ENCODE peak calls at places on chromosomes 13 and 19, in seven cellular contexts. One of them, this sample, is unnamed.

GRCh38 chr19:42156571-42156970 is 24.3 kb upstream of the POU2F2 start:
- DNase-seq in lower lobe of right lung: no peak
- DNase-seq in neural crest cell: no peak
- DNase-seq in endothelial cell: no peak
- DNase-seq in prostate gland: no peak
- DNase-seq in bronchial epithelial cell: no peak
- DNase-seq in psoas muscle: no peak
- DNase-seq in this sample: no peak

GRCh38 chr19:13953021-13953531 is 767 bp downstream of the DCAF15 start:
- DNase-seq in neural crest cell: no peak
- DNase-seq in bronchial epithelial cell: peak; percentile 58
- DNase-seq in psoas muscle: no peak
- DNase-seq in prostate gland: peak; percentile 21
- DNase-seq in lower lobe of right lung: no peak
- DNase-seq in endothelial cell: no peak
- DNase-seq in this sample: no peak

GRCh38 chr13:50410921-50411712 is 395.9 kb downstream of the KCNRG start:
- DNase-seq in prostate gland: no peak
- DNase-seq in bronchial epithelial cell: peak; percentile 89
- DNase-seq in endothelial cell: no peak
- DNase-seq in psoas muscle: no peak
- DNase-seq in lower lobe of right lung: no peak
- DNase-seq in neural crest cell: no peak
- DNase-seq in this sample: no peak

GRCh38 chr13:106617561-106617960 is 49.6 kb upstream of the ARGLU1 start:
- DNase-seq in endothelial cell: no peak
- DNase-seq in bronchial epithelial cell: peak; percentile 84
- DNase-seq in neural crest cell: no peak
- DNase-seq in psoas muscle: no peak
- DNase-seq in lower lobe of right lung: no peak
- DNase-seq in prostate gland: no peak
- DNase-seq in this sample: no peak

GRCh38 chr13:26074706-26075105 is 22.9 kb upstream of the SHISA2 start:
- DNase-seq in endothelial cell: no peak
- DNase-seq in prostate gland: no peak
- DNase-seq in lower lobe of right lung: no peak
- DNase-seq in psoas muscle: no peak
- DNase-seq in bronchial epithelial cell: no peak
- DNase-seq in neural crest cell: no peak
- DNase-seq in this sample: no peak

GRCh38 chr19:48698046-48698445 is 2.3 kb downstream of the FUT2 start:
- DNase-seq in endothelial cell: no peak
- DNase-seq in neural crest cell: no peak
- DNase-seq in prostate gland: no peak
- DNase-seq in psoas muscle: no peak
- DNase-seq in lower lobe of right lung: no peak
- DNase-seq in bronchial epithelial cell: peak; percentile 44
- DNase-seq in this sample: no peak

GRCh38 chr19:30224689-30225606 is 147.2 kb upstream of the ZNF536 start:
- DNase-seq in psoas muscle: no peak
- DNase-seq in bronchial epithelial cell: no peak
- DNase-seq in neural crest cell: peak; percentile 33
- DNase-seq in lower lobe of right lung: no peak
- DNase-seq in endothelial cell: no peak
- DNase-seq in prostate gland: no peak
- DNase-seq in this sample: no peak

GRCh38 chr13:105048685-105049084 is 1486.8 kb downstream of the EFNB2 start:
- DNase-seq in psoas muscle: no peak
- DNase-seq in neural crest cell: no peak
- DNase-seq in endothelial cell: no peak
- DNase-seq in lower lobe of right lung: no peak
- DNase-seq in bronchial epithelial cell: peak; percentile 51
- DNase-seq in prostate gland: no peak
- DNase-seq in this sample: no peak

GRCh38 chr19:23771348-23771747 is 12.7 kb upstream of the ZNF681 start:
- DNase-seq in psoas muscle: no peak
- DNase-seq in endothelial cell: no peak
- DNase-seq in lower lobe of right lung: no peak
- DNase-seq in prostate gland: no peak
- DNase-seq in bronchial epithelial cell: no peak
- DNase-seq in neural crest cell: no peak
- DNase-seq in this sample: no peak

GRCh38 chr19:47107201-47107952 is 6.2 kb downstream of the ZC3H4 start:
- DNase-seq in neural crest cell: no peak
- DNase-seq in prostate gland: no peak
- DNase-seq in lower lobe of right lung: no peak
- DNase-seq in bronchial epithelial cell: peak; percentile 53
- DNase-seq in endothelial cell: no peak
- DNase-seq in psoas muscle: no peak
- DNase-seq in this sample: no peak

GRCh38 chr19:41718761-41719160 is 10.3 kb downstream of the CEACAM5 start:
- DNase-seq in bronchial epithelial cell: no peak
- DNase-seq in prostate gland: no peak
- DNase-seq in neural crest cell: no peak
- DNase-seq in endothelial cell: no peak
- DNase-seq in psoas muscle: no peak
- DNase-seq in lower lobe of right lung: no peak
- DNase-seq in this sample: no peak

GRCh38 chr19:29098863-29099481 is 114.0 kb downstream of the UQCRFS1 start:
- DNase-seq in endothelial cell: no peak
- DNase-seq in lower lobe of right lung: peak; percentile 59
- DNase-seq in neural crest cell: no peak
- DNase-seq in prostate gland: no peak
- DNase-seq in bronchial epithelial cell: peak; percentile 41
- DNase-seq in psoas muscle: peak; percentile 88
- DNase-seq in this sample: no peak

GRCh38 chr13:40127476-40127875 is 472.0 kb downstream of the COG6 start:
- DNase-seq in bronchial epithelial cell: no peak
- DNase-seq in endothelial cell: no peak
- DNase-seq in psoas muscle: no peak
- DNase-seq in lower lobe of right lung: no peak
- DNase-seq in neural crest cell: no peak
- DNase-seq in prostate gland: no peak
- DNase-seq in this sample: no peak

GRCh38 chr13:110689711-110690110 is 16.2 kb downstream of the CARS2 start:
- DNase-seq in endothelial cell: no peak
- DNase-seq in psoas muscle: no peak
- DNase-seq in prostate gland: no peak
- DNase-seq in bronchial epithelial cell: no peak
- DNase-seq in neural crest cell: no peak
- DNase-seq in lower lobe of right lung: no peak
- DNase-seq in this sample: no peak

GRCh38 chr19:14442904-14443631 is 10.0 kb downstream of the PKN1 start:
- DNase-seq in lower lobe of right lung: no peak
- DNase-seq in endothelial cell: no peak
- DNase-seq in psoas muscle: no peak
- DNase-seq in prostate gland: no peak
- DNase-seq in bronchial epithelial cell: no peak
- DNase-seq in neural crest cell: no peak
- DNase-seq in this sample: no peak

GRCh38 chr19:56504581-56504980 is 3.1 kb upstream of the ZNF471 start:
- DNase-seq in prostate gland: no peak
- DNase-seq in lower lobe of right lung: no peak
- DNase-seq in endothelial cell: no peak
- DNase-seq in psoas muscle: no peak
- DNase-seq in bronchial epithelial cell: peak; percentile 48
- DNase-seq in neural crest cell: no peak
- DNase-seq in this sample: no peak

GRCh38 chr19:4343845-4344713 is 717 bp downstream of the MPND start:
- DNase-seq in endothelial cell: no peak
- DNase-seq in psoas muscle: no peak
- DNase-seq in prostate gland: no peak
- DNase-seq in neural crest cell: no peak
- DNase-seq in bronchial epithelial cell: no peak
- DNase-seq in lower lobe of right lung: no peak
- DNase-seq in this sample: no peak

GRCh38 chr19:43957891-43958290 is 6.9 kb downstream of the ZNF221 start:
- DNase-seq in endothelial cell: no peak
- DNase-seq in psoas muscle: no peak
- DNase-seq in bronchial epithelial cell: no peak
- DNase-seq in lower lobe of right lung: no peak
- DNase-seq in neural crest cell: no peak
- DNase-seq in prostate gland: no peak
- DNase-seq in this sample: no peak

GRCh38 chr13:90690458-90691063 is 656.9 kb upstream of the MIR17HG start:
- DNase-seq in neural crest cell: no peak
- DNase-seq in bronchial epithelial cell: no peak
- DNase-seq in prostate gland: no peak
- DNase-seq in endothelial cell: no peak
- DNase-seq in psoas muscle: no peak
- DNase-seq in lower lobe of right lung: no peak
- DNase-seq in this sample: no peak

GRCh38 chr19:18494267-18494607 is 27.6 kb downstream of the ELL start:
- DNase-seq in lower lobe of right lung: no peak
- DNase-seq in bronchial epithelial cell: no peak
- DNase-seq in neural crest cell: no peak
- DNase-seq in endothelial cell: no peak
- DNase-seq in psoas muscle: no peak
- DNase-seq in prostate gland: no peak
- DNase-seq in this sample: no peak

GRCh38 chr19:18496980-18497256 is 25.0 kb downstream of the ELL start:
- DNase-seq in lower lobe of right lung: no peak
- DNase-seq in bronchial epithelial cell: peak; percentile 70
- DNase-seq in prostate gland: no peak
- DNase-seq in endothelial cell: no peak
- DNase-seq in neural crest cell: no peak
- DNase-seq in psoas muscle: no peak
- DNase-seq in this sample: no peak

GRCh38 chr19:18493440-18494266 is 28.2 kb downstream of the ELL start:
- DNase-seq in psoas muscle: peak; percentile 57
- DNase-seq in endothelial cell: no peak
- DNase-seq in neural crest cell: no peak
- DNase-seq in bronchial epithelial cell: no peak
- DNase-seq in prostate gland: no peak
- DNase-seq in lower lobe of right lung: no peak
- DNase-seq in this sample: no peak

GRCh38 chr19:18495204-18495911 is 26.5 kb downstream of the ELL start:
- DNase-seq in endothelial cell: no peak
- DNase-seq in psoas muscle: no peak
- DNase-seq in lower lobe of right lung: no peak
- DNase-seq in bronchial epithelial cell: no peak
- DNase-seq in prostate gland: no peak
- DNase-seq in neural crest cell: no peak
- DNase-seq in this sample: no peak

DNA sequence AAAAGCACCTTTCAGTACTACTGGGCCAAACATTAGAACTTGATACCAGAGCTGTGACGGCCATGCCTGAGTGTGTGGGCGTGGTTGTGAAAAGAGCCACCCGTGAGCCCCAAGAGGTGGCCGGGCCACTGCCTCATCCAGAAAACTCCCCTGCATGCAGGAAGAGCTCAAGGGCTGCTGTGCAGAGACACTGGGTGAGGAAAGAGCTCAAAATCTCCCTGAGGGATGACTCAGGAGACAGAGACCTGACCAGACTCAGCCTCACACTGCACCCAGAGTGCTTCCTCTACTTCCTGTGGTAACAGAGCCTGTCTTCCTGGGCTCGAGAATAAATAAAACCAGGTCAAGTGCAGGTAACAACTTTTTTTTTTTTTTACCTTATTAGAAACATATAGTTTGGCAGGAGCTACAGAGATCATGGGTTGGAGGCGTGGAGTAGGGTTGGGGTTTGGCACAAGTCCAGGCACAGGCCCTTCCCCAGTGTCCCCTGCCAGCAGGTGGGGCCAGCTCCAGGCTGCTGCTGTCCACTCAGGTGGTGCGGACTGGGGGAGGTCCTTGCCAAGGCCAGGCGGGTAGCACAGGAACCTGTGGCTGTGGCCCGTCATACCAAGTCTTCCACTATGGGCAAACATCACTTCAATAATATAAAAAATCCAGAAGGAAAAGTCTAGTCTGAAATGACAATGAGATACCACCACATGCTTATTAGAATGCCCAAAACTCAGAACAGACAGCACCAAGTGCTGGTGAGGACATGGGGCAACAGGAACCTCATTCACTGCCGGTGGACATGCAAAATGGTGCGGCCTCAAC is 25.5 kb downstream of the ELL start:
- DNase-seq in psoas muscle: no peak
- DNase-seq in lower lobe of right lung: peak; percentile 78
- DNase-seq in bronchial epithelial cell: peak; percentile 88
- DNase-seq in endothelial cell: no peak
- DNase-seq in neural crest cell: no peak
- DNase-seq in prostate gland: no peak
- DNase-seq in this sample: no peak
- TF ChIP-seq CTCF in psoas muscle: no peak
- TF ChIP-seq CTCF in lower lobe of right lung: no peak
- TF ChIP-seq CTCF in bronchial epithelial cell: peak; percentile 29
- TF ChIP-seq CTCF in endothelial cell: no peak
- TF ChIP-seq CTCF in neural crest cell: no peak
- TF ChIP-seq CTCF in prostate gland: no peak
- TF ChIP-seq CTCF in this sample: no peak

GRCh38 chr13:45879666-45880065 is 28.1 kb upstream of the SIAH3 start:
- DNase-seq in bronchial epithelial cell: peak; percentile 33
- DNase-seq in endothelial cell: peak; percentile 26
- DNase-seq in prostate gland: no peak
- DNase-seq in psoas muscle: peak; percentile 90
- DNase-seq in neural crest cell: no peak
- DNase-seq in lower lobe of right lung: no peak
- DNase-seq in this sample: no peak
- TF ChIP-seq CTCF in bronchial epithelial cell: peak; percentile 55
- TF ChIP-seq CTCF in endothelial cell: peak; percentile 23
- TF ChIP-seq CTCF in prostate gland: no peak
- TF ChIP-seq CTCF in psoas muscle: peak; percentile 54
- TF ChIP-seq CTCF in neural crest cell: peak; percentile 53
- TF ChIP-seq CTCF in lower lobe of right lung: no peak
- TF ChIP-seq CTCF in this sample: peak; percentile 41

GRCh38 chr19:1173160-1173844 is 766 bp downstream of the SBNO2 start:
- DNase-seq in lower lobe of right lung: no peak
- DNase-seq in psoas muscle: peak; percentile 69
- DNase-seq in prostate gland: no peak
- DNase-seq in neural crest cell: no peak
- DNase-seq in endothelial cell: peak; percentile 42
- DNase-seq in bronchial epithelial cell: no peak
- DNase-seq in this sample: no peak

GRCh38 chr19:1175020-1175419 is 952 bp upstream of the SBNO2 start:
- DNase-seq in neural crest cell: no peak
- DNase-seq in lower lobe of right lung: no peak
- DNase-seq in endothelial cell: no peak
- DNase-seq in psoas muscle: no peak
- DNase-seq in prostate gland: no peak
- DNase-seq in bronchial epithelial cell: no peak
- DNase-seq in this sample: no peak

GRCh38 chr19:1181606-1182005 is 7.5 kb upstream of the SBNO2 start:
- DNase-seq in endothelial cell: no peak
- DNase-seq in bronchial epithelial cell: peak; percentile 73
- DNase-seq in psoas muscle: peak; percentile 43
- DNase-seq in neural crest cell: no peak
- DNase-seq in lower lobe of right lung: peak; percentile 88
- DNase-seq in prostate gland: peak; percentile 90
- DNase-seq in this sample: no peak

GRCh38 chr19:1173845-1174809 is at the start of gene SBNO2:
- DNase-seq in prostate gland: peak; percentile 80
- DNase-seq in psoas muscle: peak; percentile 95
- DNase-seq in neural crest cell: peak; percentile 98
- DNase-seq in endothelial cell: peak; percentile 97
- DNase-seq in bronchial epithelial cell: peak; percentile 51
- DNase-seq in lower lobe of right lung: peak; percentile 90
- DNase-seq in this sample: peak; percentile 89

GRCh38 chr19:1177322-1178114 is 3.5 kb upstream of the SBNO2 start:
- DNase-seq in neural crest cell: no peak
- DNase-seq in bronchial epithelial cell: peak; percentile 96
- DNase-seq in prostate gland: no peak
- DNase-seq in endothelial cell: no peak
- DNase-seq in psoas muscle: peak; percentile 58
- DNase-seq in lower lobe of right lung: no peak
- DNase-seq in this sample: no peak
- TF ChIP-seq CTCF in neural crest cell: no peak
- TF ChIP-seq CTCF in bronchial epithelial cell: peak; percentile 44
- TF ChIP-seq CTCF in prostate gland: no peak
- TF ChIP-seq CTCF in endothelial cell: no peak
- TF ChIP-seq CTCF in psoas muscle: no peak
- TF ChIP-seq CTCF in lower lobe of right lung: no peak
- TF ChIP-seq CTCF in this sample: no peak

GRCh38 chr13:82480415-82480814 is 1401.9 kb downstream of the SLITRK1 start:
- DNase-seq in psoas muscle: no peak
- DNase-seq in neural crest cell: no peak
- DNase-seq in bronchial epithelial cell: peak; percentile 5
- DNase-seq in endothelial cell: no peak
- DNase-seq in lower lobe of right lung: no peak
- DNase-seq in prostate gland: no peak
- DNase-seq in this sample: no peak
- TF ChIP-seq CTCF in psoas muscle: no peak
- TF ChIP-seq CTCF in neural crest cell: peak; percentile 53
- TF ChIP-seq CTCF in bronchial epithelial cell: no peak
- TF ChIP-seq CTCF in endothelial cell: peak; percentile 51
- TF ChIP-seq CTCF in lower lobe of right lung: no peak
- TF ChIP-seq CTCF in prostate gland: no peak
- TF ChIP-seq CTCF in this sample: peak; percentile 43